ENCODE peak calls at places on chromosomes 3 and 15, in four cellular contexts. One of them, this sample, is unnamed. For H3K4me1, the result is how much of the 10 kb centered on the place peaks cover.

GRCh38 chr3:190064112-190064511 is 56.6 kb downstream of the P3H2 start:
- DNase-seq in PC-3: peak
- DNase-seq in tibial artery: no peak
- DNase-seq in breast epithelium: no peak
- DNase-seq in this sample: no peak

GRCh38 chr3:167958141-167958540 is 137.6 kb downstream of the GOLIM4 start:
- DNase-seq in tibial artery: no peak
- DNase-seq in PC-3: no peak
- DNase-seq in breast epithelium: no peak
- DNase-seq in this sample: no peak

GRCh38 chr3:38468811-38469210 is 15.1 kb downstream of the ACVR2B start:
- DNase-seq in tibial artery: no peak
- DNase-seq in PC-3: no peak
- DNase-seq in breast epithelium: no peak
- DNase-seq in this sample: no peak

GRCh38 chr3:13504161-13504831 is 24.2 kb downstream of the HDAC11 start:
- DNase-seq in PC-3: peak
- DNase-seq in breast epithelium: no peak
- DNase-seq in tibial artery: peak
- DNase-seq in this sample: no peak

GRCh38 chr3:111919370-111920065 is 59.3 kb upstream of the ABHD10 start:
- DNase-seq in tibial artery: no peak
- DNase-seq in PC-3: no peak
- DNase-seq in breast epithelium: no peak
- DNase-seq in this sample: no peak

GRCh38 chr3:134838599-134838998 is 43.5 kb downstream of the EPHB1 start:
- DNase-seq in tibial artery: no peak
- DNase-seq in PC-3: peak
- DNase-seq in breast epithelium: no peak
- DNase-seq in this sample: no peak

GRCh38 chr15:35624881-35625280 is 78.9 kb upstream of the DPH6 start:
- DNase-seq in tibial artery: peak
- DNase-seq in PC-3: no peak
- DNase-seq in breast epithelium: no peak
- DNase-seq in this sample: no peak

GRCh38 chr3:101702726-101703125 is 16.2 kb upstream of the RPL24 start:
- DNase-seq in PC-3: peak
- DNase-seq in breast epithelium: no peak
- DNase-seq in tibial artery: no peak
- DNase-seq in this sample: no peak

GRCh38 chr15:77985931-77986480 is 91.5 kb downstream of the TBC1D2B start:
- DNase-seq in tibial artery: peak
- DNase-seq in PC-3: no peak
- DNase-seq in breast epithelium: no peak
- DNase-seq in this sample: no peak

DNA sequence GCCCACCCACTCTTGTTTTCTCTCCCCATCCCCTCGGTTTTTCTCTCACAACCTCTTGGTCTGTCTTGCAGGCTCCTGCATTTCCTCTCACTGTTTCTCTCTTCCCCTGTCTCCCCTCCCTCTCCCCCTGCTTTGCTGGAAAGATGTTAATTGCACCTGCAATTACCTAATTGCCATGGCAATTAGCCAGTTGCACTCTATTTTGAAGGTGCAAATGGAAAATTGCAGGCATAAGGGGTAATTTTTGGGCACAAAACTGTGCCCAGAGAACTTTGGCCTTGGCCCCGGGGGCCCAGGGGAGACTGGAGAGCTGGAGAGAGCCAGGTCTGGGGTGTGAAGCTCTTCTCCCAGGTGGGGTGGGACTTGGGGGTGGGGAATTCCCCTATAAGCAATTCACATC is 164.5 kb upstream of the TLE3 start:
- DNase-seq in PC-3: no peak
- DNase-seq in breast epithelium: no peak
- DNase-seq in tibial artery: no peak
- DNase-seq in this sample: no peak
- H3K4me1 ChIP-seq in PC-3: under half
- H3K4me1 ChIP-seq in breast epithelium: under half
- H3K4me1 ChIP-seq in tibial artery: under half
- H3K4me1 ChIP-seq in this sample: under half

GRCh38 chr3:56795097-56795806 is 6.5 kb downstream of the ARHGEF3 start:
- DNase-seq in breast epithelium: no peak
- DNase-seq in PC-3: peak
- DNase-seq in tibial artery: no peak
- DNase-seq in this sample: no peak

GRCh38 chr3:56796202-56796601 is 5.5 kb downstream of the ARHGEF3 start:
- DNase-seq in tibial artery: no peak
- DNase-seq in breast epithelium: no peak
- DNase-seq in PC-3: peak
- DNase-seq in this sample: no peak

GRCh38 chr3:56796996-56797395 is 4.8 kb downstream of the ARHGEF3 start:
- DNase-seq in breast epithelium: no peak
- DNase-seq in tibial artery: no peak
- DNase-seq in PC-3: no peak
- DNase-seq in this sample: no peak

GRCh38 chr3:56799251-56799882 is 2.4 kb downstream of the ARHGEF3 start:
- DNase-seq in breast epithelium: no peak
- DNase-seq in PC-3: peak
- DNase-seq in tibial artery: no peak
- DNase-seq in this sample: peak

GRCh38 chr3:56795807-56796185 is 6.0 kb downstream of the ARHGEF3 start:
- DNase-seq in breast epithelium: no peak
- DNase-seq in PC-3: no peak
- DNase-seq in tibial artery: no peak
- DNase-seq in this sample: no peak
- H3K4me3 ChIP-seq in breast epithelium: no peak
- H3K4me3 ChIP-seq in PC-3: no peak
- H3K4me3 ChIP-seq in tibial artery: no peak
- H3K4me3 ChIP-seq in this sample: peak

DNA sequence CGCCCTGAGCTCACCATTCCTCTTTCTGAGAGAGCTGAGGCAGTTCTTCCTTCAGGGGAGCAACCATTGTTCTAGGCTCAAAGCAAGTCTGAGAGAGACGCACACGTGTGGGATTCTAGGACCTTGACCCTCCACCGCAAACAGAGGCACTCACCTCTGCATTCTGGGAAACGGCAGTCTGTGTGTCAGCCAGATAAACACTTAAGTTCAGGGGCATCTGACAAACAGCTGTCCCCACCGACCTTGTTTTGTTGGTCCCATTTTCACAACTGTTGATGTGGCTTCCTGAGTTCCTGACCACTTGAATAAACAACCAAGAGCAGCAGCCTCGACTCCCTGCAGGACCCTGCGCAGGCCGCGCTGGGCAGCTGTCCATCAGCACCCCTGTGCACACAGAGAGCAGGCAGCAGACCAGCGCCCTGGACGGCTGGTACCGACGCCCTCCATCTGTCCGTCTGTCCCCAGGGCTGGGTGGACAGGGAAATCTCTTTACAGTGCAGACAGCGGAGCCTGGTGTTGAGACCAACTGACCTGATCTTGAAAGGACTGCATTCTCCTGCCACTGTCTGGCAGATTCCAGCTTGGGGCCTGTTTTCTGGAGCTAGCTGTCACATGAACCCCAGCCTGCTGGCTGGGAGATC is 64.1 kb downstream of the FAM43A start:
- DNase-seq in PC-3: no peak
- DNase-seq in tibial artery: no peak
- DNase-seq in breast epithelium: no peak
- DNase-seq in this sample: no peak
- H3K27ac ChIP-seq in PC-3: no peak
- H3K27ac ChIP-seq in tibial artery: no peak
- H3K27ac ChIP-seq in breast epithelium: peak
- H3K27ac ChIP-seq in this sample: no peak

DNA sequence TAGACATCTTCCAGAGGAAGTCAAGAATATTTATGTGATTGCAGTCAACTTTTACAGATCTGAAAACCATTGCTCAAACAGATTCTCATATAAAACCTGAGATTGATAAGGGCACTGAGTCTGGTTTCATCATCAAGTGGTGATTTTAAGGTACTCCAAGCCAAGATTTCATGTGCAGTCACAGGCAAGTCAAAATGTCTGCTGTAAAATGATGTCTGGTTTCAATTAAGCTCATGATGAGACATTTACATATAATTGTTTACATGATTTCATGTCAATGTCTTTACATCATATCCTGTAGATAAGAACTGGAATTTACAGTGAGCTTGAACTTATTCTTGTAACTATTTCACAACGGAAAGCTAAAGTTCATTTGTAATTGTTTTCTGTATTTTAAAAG is 1215.5 kb downstream of the ROBO2 start:
- DNase-seq in PC-3: no peak
- DNase-seq in breast epithelium: no peak
- DNase-seq in tibial artery: no peak
- DNase-seq in this sample: no peak
- H3K4me1 ChIP-seq in PC-3: under half
- H3K4me1 ChIP-seq in breast epithelium: under half
- H3K4me1 ChIP-seq in tibial artery: under half
- H3K4me1 ChIP-seq in this sample: under half

DNA sequence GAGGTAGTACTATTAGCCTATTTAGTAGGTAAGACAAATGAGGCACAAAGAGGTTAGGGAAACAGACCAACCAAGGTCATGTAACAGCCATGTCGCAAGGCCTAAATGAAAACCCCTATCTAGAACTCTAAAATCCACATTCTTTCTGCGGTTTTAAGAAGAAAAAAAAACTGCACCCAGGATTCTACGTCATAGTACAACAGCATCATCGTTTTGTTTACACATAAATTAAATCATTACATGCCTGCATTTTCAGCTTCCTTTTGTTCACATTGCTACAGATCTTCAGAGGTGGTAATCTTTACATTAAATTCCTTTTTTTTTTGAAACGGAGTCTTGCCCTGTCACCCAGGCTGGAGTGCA is 548 bp upstream of the PSMD6 start:
- DNase-seq in tibial artery: no peak
- DNase-seq in breast epithelium: no peak
- DNase-seq in PC-3: no peak
- DNase-seq in this sample: no peak
- H3K4me3 ChIP-seq in tibial artery: peak
- H3K4me3 ChIP-seq in breast epithelium: peak
- H3K4me3 ChIP-seq in PC-3: peak
- H3K4me3 ChIP-seq in this sample: peak

DNA sequence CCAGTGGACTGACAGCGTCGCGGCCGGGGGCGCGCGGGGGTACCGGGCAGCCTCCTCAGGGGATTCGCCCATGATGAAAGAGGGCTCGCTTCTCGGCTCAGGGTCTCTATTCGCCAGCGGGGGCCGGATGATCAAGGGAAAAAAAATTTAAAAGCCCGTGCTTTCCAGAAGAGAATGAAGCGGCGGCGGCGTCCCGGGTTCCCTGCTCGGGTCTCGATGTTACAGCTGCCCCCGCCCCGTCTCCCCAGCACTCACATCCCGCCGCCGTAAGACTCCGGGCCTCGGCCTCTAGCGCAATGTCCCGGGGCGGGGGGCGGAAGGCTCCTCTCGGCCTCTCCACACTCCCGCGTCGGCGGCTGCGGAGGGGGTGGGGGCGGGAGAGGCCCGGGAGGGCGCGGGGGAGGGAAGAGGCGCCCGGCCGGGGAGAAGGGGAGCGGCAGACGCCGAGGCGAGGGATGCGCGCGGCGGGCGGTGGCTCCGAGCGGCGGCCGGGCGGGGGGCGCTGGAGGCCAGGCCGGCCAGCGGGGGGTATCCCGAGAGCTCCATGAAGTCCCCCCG is 4.4 kb downstream of the PTH1R start:
- DNase-seq in tibial artery: no peak
- DNase-seq in PC-3: no peak
- DNase-seq in breast epithelium: no peak
- DNase-seq in this sample: no peak
- H3K27ac ChIP-seq in tibial artery: peak
- H3K27ac ChIP-seq in PC-3: no peak
- H3K27ac ChIP-seq in breast epithelium: peak
- H3K27ac ChIP-seq in this sample: no peak

DNA sequence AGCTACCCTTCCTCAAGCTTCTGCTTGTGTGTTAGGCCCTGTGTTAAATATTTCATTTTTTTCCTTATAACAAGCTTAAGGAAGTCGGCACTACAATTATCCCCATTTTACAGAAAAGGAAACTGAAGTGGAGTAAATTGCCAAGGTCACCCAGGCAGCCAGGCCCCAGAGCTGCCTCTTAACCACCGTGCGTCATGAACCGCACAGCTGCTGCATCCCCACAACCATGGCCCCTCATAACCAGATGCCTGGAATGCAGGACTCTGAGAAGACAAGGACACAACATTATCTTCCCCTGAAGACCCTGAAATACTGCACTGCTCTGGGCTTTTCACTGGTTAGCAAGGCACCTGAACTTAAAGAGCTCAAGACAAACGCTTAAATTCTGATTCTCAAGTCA is 14.6 kb downstream of the LRIG1 start:
- DNase-seq in tibial artery: no peak
- DNase-seq in breast epithelium: no peak
- DNase-seq in PC-3: no peak
- DNase-seq in this sample: no peak
- H3K4me1 ChIP-seq in tibial artery: half or more
- H3K4me1 ChIP-seq in breast epithelium: under half
- H3K4me1 ChIP-seq in PC-3: under half
- H3K4me1 ChIP-seq in this sample: half or more

DNA sequence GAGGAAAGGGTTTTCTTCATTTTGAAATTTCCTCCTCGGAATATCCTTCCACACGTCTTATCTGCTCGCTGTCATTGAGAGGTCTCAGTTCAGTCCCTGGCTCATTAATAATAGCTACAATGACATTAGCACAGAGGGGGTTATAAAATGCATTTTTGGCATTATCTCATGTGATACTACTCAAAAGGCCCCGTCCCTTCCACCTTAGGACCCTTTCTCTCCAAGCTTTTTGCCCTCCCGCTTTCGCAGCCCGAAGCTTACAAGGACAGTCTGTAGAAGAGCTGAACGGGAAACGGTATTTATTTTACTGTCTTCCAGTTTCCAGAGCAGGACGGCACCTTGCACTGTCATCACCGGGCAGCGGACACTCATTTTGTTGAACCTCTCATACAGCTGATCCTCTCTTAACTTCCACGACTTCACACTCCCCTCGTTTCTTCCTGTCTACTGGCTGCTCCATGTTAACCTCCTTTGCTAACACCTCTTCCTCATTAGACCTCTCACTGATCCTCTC is 5.6 kb upstream of the PLEKHO2 start:
- DNase-seq in tibial artery: no peak
- DNase-seq in PC-3: no peak
- DNase-seq in breast epithelium: no peak
- DNase-seq in this sample: no peak
- H3K4me3 ChIP-seq in tibial artery: peak
- H3K4me3 ChIP-seq in PC-3: no peak
- H3K4me3 ChIP-seq in breast epithelium: peak
- H3K4me3 ChIP-seq in this sample: peak